ENCODE peak calls at places on chromosomes 16 and 17, in four cellular contexts. F is stomach, L is upper lobe of left lung, Y is HCT116. X is an unnamed sample.

GRCh38 chr16:81873843-81874752 is 95.0 kb downstream of the PLCG2 start:
- DNase-seq in F (peak; percentile 67), L (no peak), Y (peak; percentile 57), X (peak; percentile 63)

GRCh38 chr16:30395155-30395991 is at the start of gene ZNF48:
- DNase-seq in F (peak; percentile 88), L (peak; percentile 96), Y (peak; percentile 77), X (peak; percentile 89)

GRCh38 chr17:8212312-8213180 is 2.2 kb upstream of the AURKB start:
- DNase-seq in F (no peak), L (no peak), Y (no peak), X (no peak)

GRCh38 chr16:11224894-11225676 is 30.9 kb downstream of the SOCS1 start:
- DNase-seq in F (peak; percentile 47), L (peak; percentile 86), Y (no peak), X (no peak)

GRCh38 chr16:70523621-70524405 is at the start of gene SF3B3:
- DNase-seq in F (peak; percentile 69), L (peak; percentile 72), Y (no peak), X (peak; percentile 84)

GRCh38 chr17:83065660-83066542 is 13.5 kb upstream of the METRNL start:
- DNase-seq in F (peak; percentile 22), L (peak; percentile 81), Y (no peak), X (no peak)

GRCh38 chr16:67530013-67530939 is 1.6 kb downstream of the RIPOR1 start:
- DNase-seq in F (peak; percentile 65), L (peak; percentile 92), Y (no peak), X (peak; percentile 48)

GRCh38 chr17:75289832-75290337 is 652 bp upstream of the SLC25A19 start:
- DNase-seq in F (peak; percentile 67), L (no peak), Y (no peak), X (peak; percentile 71)

GRCh38 chr16:88331989-88332920 is 50.5 kb upstream of the ZNF469 start:
- DNase-seq in F (peak; percentile 49), L (peak; percentile 85), Y (peak; percentile 88), X (peak; percentile 89)

GRCh38 chr17:45307290-45308015 is 9.4 kb downstream of the MAP3K14 start:
- DNase-seq in F (no peak), L (peak; percentile 26), Y (no peak), X (peak; percentile 88)

GRCh38 chr16:19595043-19595767 is 39.7 kb downstream of the VPS35L start:
- DNase-seq in F (peak; percentile 62), L (peak; percentile 33), Y (no peak), X (peak; percentile 89)

GRCh38 chr16:55501549-55502322 is 7.1 kb upstream of the LPCAT2 start:
- DNase-seq in F (no peak), L (no peak), Y (no peak), X (no peak)

GRCh38 chr16:17222756-17223411 is 247.9 kb downstream of the XYLT1 start:
- DNase-seq in F (no peak), L (no peak), Y (no peak), X (no peak)

GRCh38 chr16:1945559-1946391 is 2.8 kb upstream of the MSRB1 start:
- DNase-seq in F (no peak), L (no peak), Y (no peak), X (no peak)

GRCh38 chr16:74811911-74812310 is 37.3 kb upstream of the FA2H start:
- DNase-seq in F (no peak), L (no peak), Y (no peak), X (no peak)

GRCh38 chr17:10295728-10296343 is 77.0 kb downstream of the MYH13 start:
- DNase-seq in F (no peak), L (no peak), Y (peak; percentile 65), X (no peak)

GRCh38 chr16:1450218-1450617 is 5.9 kb upstream of the CCDC154 start:
- DNase-seq in F (no peak), L (peak; percentile 82), Y (no peak), X (no peak)

GRCh38 chr17:74877592-74878543 is 5.1 kb upstream of the FDXR start:
- DNase-seq in F (peak; percentile 77), L (peak; percentile 62), Y (peak; percentile 49), X (no peak)

GRCh38 chr17:6365187-6365943 is 69.6 kb downstream of the AIPL1 start:
- DNase-seq in F (no peak), L (no peak), Y (no peak), X (no peak)

GRCh38 chr17:8152981-8153549 is 861 bp upstream of the PER1 start:
- DNase-seq in F (no peak), L (no peak), Y (no peak), X (no peak)

GRCh38 chr17:44672479-44673093 is 16.3 kb downstream of the MEIOC start:
- DNase-seq in F (no peak), L (no peak), Y (peak; percentile 18), X (peak; percentile 44)

GRCh38 chr17:46056800-46057304 is 57.8 kb downstream of the STH start:
- DNase-seq in F (no peak), L (no peak), Y (peak; percentile 45), X (peak; percentile 84)

GRCh38 chr17:45924332-45924820 is 30.0 kb downstream of the MAPT start:
- DNase-seq in F (no peak), L (no peak), Y (no peak), X (no peak)

GRCh38 chr17:79006794-79007503 is 2.6 kb downstream of the CANT1 start:
- DNase-seq in F (no peak), L (no peak), Y (no peak), X (no peak)

GRCh38 chr17:81437221-81437651 is 42.0 kb downstream of the BAHCC1 start:
- DNase-seq in F (no peak), L (peak; percentile 82), Y (no peak), X (no peak)

GRCh38 chr16:4766875-4767628 is at the start of gene ZNF500:
- DNase-seq in F (peak; percentile 99), L (peak; percentile 100), Y (peak; percentile 90), X (peak; percentile 97)

GRCh38 chr17:81905424-81905875 is 3.4 kb downstream of the NPB start:
- DNase-seq in F (no peak), L (peak; percentile 71), Y (no peak), X (no peak)

GRCh38 chr17:49512296-49513043 is 17.4 kb downstream of the NGFR start:
- DNase-seq in F (no peak), L (peak; percentile 82), Y (no peak), X (no peak)

GRCh38 chr16:49528564-49529150 is 155.1 kb downstream of the C16orf78 start:
- DNase-seq in F (no peak), L (no peak), Y (no peak), X (no peak)

GRCh38 chr17:61809816-61810392 is 53.4 kb downstream of the BRIP1 start:
- DNase-seq in F (no peak), L (no peak), Y (no peak), X (no peak)

GRCh38 chr16:61544165-61544564 is 492.1 kb downstream of the CDH8 start:
- DNase-seq in F (no peak), L (no peak), Y (no peak), X (no peak)

GRCh38 chr17:28724500-28725165 is 1.4 kb downstream of the TLCD1 start:
- DNase-seq in F (no peak), L (no peak), Y (no peak), X (no peak)

DNA sequence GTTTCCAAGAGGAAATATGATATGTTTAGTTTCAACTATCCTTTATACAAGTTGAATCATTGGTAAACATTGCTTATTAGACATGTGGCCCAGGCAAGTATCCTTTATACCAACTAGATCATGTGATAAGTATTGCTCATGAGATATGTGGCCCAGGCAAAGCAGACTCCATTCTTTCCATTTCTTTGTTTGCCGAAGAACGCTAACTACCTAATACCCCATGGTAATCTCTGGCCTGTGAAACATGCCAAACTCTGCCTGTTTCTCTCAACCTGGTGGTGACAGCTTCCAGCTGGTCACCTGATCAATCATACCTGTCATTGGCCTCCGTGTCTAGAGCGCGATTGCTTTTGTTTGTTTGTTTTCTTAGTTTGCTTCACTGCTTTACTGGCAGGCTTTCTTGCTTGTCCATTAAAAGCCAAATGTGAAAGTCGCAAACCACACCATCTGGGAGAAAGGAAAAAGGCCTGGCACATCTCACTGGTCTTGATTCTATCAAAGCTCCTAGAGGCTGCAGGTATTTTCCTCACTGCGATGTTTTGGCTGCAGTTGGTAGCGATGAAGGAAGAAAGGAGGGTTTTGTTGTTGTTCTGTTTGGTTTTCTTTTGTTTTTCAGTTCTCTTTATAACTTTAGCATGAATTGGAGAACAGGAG is 686.2 kb downstream of the KCNJ2 start:
- DNase-seq in F (peak; percentile 26), L (no peak), Y (no peak), X (no peak)
- TF ChIP-seq POLR2AphosphoS5 in F (no peak), L (no peak), Y (no peak), X (no peak)

DNA sequence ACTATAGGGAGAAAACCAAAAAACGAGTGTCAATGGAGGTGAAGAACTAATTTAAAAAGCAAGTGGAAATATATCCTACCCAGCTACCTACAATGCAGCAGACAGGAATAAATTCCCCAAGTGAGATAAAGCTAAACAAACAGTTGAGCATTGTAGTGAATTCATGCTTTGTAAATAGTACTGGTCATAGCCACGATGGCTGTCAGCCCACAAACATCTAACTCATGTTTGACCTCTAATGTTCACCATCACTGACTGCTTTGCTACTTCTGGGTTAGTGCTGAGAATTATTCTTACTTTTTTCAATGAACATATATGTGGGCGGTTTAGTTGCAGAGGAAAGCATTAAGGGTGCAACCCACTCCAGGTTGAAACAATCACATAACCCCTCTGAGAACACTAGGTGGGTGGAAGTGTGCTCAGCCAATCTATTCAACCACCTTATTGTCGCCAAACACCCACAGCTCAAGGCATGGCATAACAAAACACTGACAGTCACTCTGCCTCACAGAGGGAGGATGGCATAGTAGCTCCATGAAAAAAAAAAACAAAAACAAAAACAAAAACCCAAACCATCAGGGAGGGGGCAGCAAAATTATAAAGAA is 264.1 kb downstream of the ZFHX3 start:
- DNase-seq in F (no peak), L (no peak), Y (no peak), X (no peak)
- TF ChIP-seq POLR2AphosphoS5 in F (no peak), L (no peak), Y (no peak), X (no peak)

GRCh38 chr17:39617446-39618251 is 9.1 kb upstream of the PPP1R1B start:
- DNase-seq in F (peak; percentile 82), L (peak; percentile 96), Y (no peak), X (peak; percentile 47)
- TF ChIP-seq POLR2AphosphoS5 in F (peak; percentile 3), L (no peak), Y (peak; percentile 40), X (peak; percentile 9)

GRCh38 chr17:57862410-57862989 is 12.7 kb upstream of the MRPS23 start:
- DNase-seq in F (no peak), L (no peak), Y (no peak), X (no peak)

GRCh38 chr17:57860414-57860999 is 10.7 kb upstream of the MRPS23 start:
- DNase-seq in F (no peak), L (no peak), Y (no peak), X (no peak)

GRCh38 chr17:57859601-57860413 is 10.0 kb upstream of the MRPS23 start:
- DNase-seq in F (no peak), L (no peak), Y (no peak), X (no peak)

GRCh38 chr17:57861737-57862409 is 12.0 kb upstream of the MRPS23 start:
- DNase-seq in F (peak; percentile 70), L (peak; percentile 91), Y (no peak), X (peak; percentile 26)

DNA sequence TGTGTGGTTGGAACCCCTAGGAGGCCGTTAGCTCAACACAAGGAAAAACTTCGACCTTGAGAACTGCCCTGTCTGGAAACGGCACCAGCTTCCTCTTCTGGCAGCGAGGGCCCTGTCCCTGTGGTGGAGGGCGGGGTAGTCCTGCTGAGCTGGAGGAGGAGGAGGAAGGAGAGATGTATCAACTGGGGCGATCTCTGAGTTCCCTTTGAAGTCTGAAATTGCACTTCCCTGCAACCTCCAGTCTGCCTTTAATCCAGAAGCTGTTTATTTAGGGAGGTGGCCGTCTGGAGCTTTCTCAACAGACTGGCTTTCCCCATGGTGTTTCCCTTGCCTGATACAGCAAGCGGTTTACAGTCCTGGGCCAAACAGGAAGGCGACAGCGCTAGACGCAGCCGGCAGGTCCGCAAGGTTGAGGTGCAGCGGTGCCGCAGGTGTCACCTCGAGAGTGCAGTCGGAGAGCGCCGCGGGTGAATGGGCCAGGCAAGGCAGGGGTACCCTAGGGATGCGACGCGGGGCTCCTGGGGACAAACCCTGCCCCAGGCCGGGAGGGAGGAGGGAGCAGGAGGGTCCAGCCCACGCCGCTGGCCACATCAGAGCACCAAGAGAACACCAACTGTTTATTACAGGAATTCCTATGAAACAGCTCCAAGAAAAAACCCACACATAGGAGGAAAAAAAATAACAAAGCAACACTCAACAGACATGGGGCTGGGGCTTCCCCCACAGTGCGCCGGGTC is 11.3 kb upstream of the MRPS23 start:
- DNase-seq in F (peak; percentile 84), L (peak; percentile 84), Y (peak; percentile 75), X (peak; percentile 30)
- TF ChIP-seq POLR2AphosphoS5 in F (peak; percentile 39), L (peak; percentile 12), Y (peak; percentile 52), X (no peak)

X was measured in endothelial cell of umbilical vein.